ENCODE peak calls at places on chromosomes 12 and 14, in six cellular contexts. C, H, V, D, W and J are unnamed samples.

GRCh38 chr12:88562846-88563582 is 17.3 kb downstream of the KITLG start:
- DNase-seq in C (no peak), H (no peak), V (peak), D (no peak), W (peak), J (peak)

GRCh38 chr12:124588689-124589318 is 21.4 kb upstream of the NCOR2 start:
- DNase-seq in C (peak), H (no peak), V (peak), D (no peak), W (peak), J (peak)

GRCh38 chr12:14960548-14961465 is 594 bp downstream of the ARHGDIB start:
- DNase-seq in C (no peak), H (peak), V (peak), D (no peak), W (peak), J (no peak)

GRCh38 chr14:41806355-41806975 is 199.8 kb downstream of the LRFN5 start:
- DNase-seq in C (no peak), H (no peak), V (no peak), D (no peak), W (no peak), J (no peak)

GRCh38 chr12:81245458-81245857 is 167.6 kb downstream of the ACSS3 start:
- DNase-seq in C (no peak), H (no peak), V (no peak), D (no peak), W (no peak), J (no peak)

GRCh38 chr12:462936-463705 is 3.4 kb downstream of the B4GALNT3 start:
- DNase-seq in C (no peak), H (no peak), V (no peak), D (no peak), W (no peak), J (no peak)

GRCh38 chr14:96564389-96564788 is 62.2 kb downstream of the PAPOLA start:
- DNase-seq in C (no peak), H (no peak), V (no peak), D (no peak), W (peak), J (no peak)

GRCh38 chr12:67752226-67752732 is 103.7 kb downstream of the DYRK2 start:
- DNase-seq in C (no peak), H (no peak), V (peak), D (no peak), W (no peak), J (peak)

GRCh38 chr12:73057428-73057827 is 785.3 kb downstream of the TRHDE start:
- DNase-seq in C (no peak), H (no peak), V (no peak), D (no peak), W (no peak), J (no peak)

GRCh38 chr12:46260153-46260912 is 8.5 kb downstream of the SLC38A1 start:
- DNase-seq in C (peak), H (no peak), V (peak), D (no peak), W (peak), J (peak)

GRCh38 chr12:114681149-114681849 is 2.7 kb downstream of the TBX3 start:
- DNase-seq in C (no peak), H (no peak), V (no peak), D (no peak), W (peak), J (no peak)

GRCh38 chr12:1801285-1801975 is 18.9 kb upstream of the LRTM2 start:
- DNase-seq in C (no peak), H (no peak), V (no peak), D (no peak), W (peak), J (no peak)

GRCh38 chr12:15684896-15685658 is 104.1 kb downstream of the EPS8 start:
- DNase-seq in C (no peak), H (no peak), V (no peak), D (no peak), W (no peak), J (no peak)

GRCh38 chr14:105738638-105739037 is 212.3 kb downstream of the TMEM121 start:
- DNase-seq in C (no peak), H (no peak), V (no peak), D (no peak), W (no peak), J (no peak)

GRCh38 chr12:8709124-8709830 is 11.5 kb downstream of the RIMKLB start:
- DNase-seq in C (peak), H (no peak), V (no peak), D (no peak), W (peak), J (peak)

GRCh38 chr14:38948576-38948975 is 154.5 kb downstream of the SEC23A start:
- DNase-seq in C (no peak), H (no peak), V (no peak), D (no peak), W (no peak), J (no peak)

GRCh38 chr12:121246893-121247557 is 37.1 kb downstream of the P2RX4 start:
- DNase-seq in C (no peak), H (no peak), V (no peak), D (no peak), W (no peak), J (no peak)

GRCh38 chr12:71684081-71684480 is 1.8 kb upstream of the TMEM19 start:
- DNase-seq in C (no peak), H (no peak), V (no peak), D (no peak), W (no peak), J (no peak)

GRCh38 chr14:50521912-50522341 is 10.4 kb downstream of the MAP4K5 start:
- DNase-seq in C (no peak), H (no peak), V (no peak), D (no peak), W (peak), J (no peak)

GRCh38 chr12:127075981-127076380 is 1191.0 kb upstream of the TMEM132C start:
- DNase-seq in C (no peak), H (no peak), V (no peak), D (no peak), W (no peak), J (no peak)